ENCODE peak calls at places on chromosomes 13 and 19, in eight cellular contexts. F is T-helper 9 cell; E is stimulated activated CD8-positive, alpha-beta memory T cell treated with anti-CD3 and anti-CD28 coated beads, Interleukin-2, amount 100 ng/mL, for 1 hour; W is cerebellum; Z is effector memory CD4-positive, alpha-beta T cell; H is activated CD8-positive, alpha-beta memory T cell treated with anti-CD3 and anti-CD28 coated beads for 1 hour; S is M059J; T is C1 segment of cervical spinal cord. R is an unnamed sample.

GRCh38 chr19:20999731-21000352 is 20.6 kb upstream of the ZNF430 start:
- DNase-seq in F (peak), H (peak), S (peak), Z (peak), T (peak), E (peak), W (peak), R (peak)

GRCh38 chr19:35348909-35349611 is 1.4 kb downstream of the FFAR1 start:
- DNase-seq in F (no peak), T (no peak), W (no peak), H (no peak), E (no peak), Z (no peak), S (no peak), R (peak)

GRCh38 chr13:73777134-73777533 is 357.1 kb downstream of the KLF12 start:
- DNase-seq in S (no peak), H (no peak), T (no peak), F (no peak), E (no peak), W (no peak), Z (no peak), R (no peak)

GRCh38 chr13:20428666-20429644 is 96.7 kb downstream of the CRYL1 start:
- DNase-seq in W (no peak), T (no peak), S (peak), H (no peak), E (no peak), Z (no peak), F (no peak), R (no peak)

GRCh38 chr13:84121456-84121855 is 239.2 kb upstream of the SLITRK1 start:
- DNase-seq in T (no peak), H (no peak), W (no peak), S (no peak), E (no peak), Z (no peak), F (no peak), R (no peak)

GRCh38 chr13:46345400-46345799 is 41.7 kb downstream of the RUBCNL start:
- DNase-seq in T (no peak), S (no peak), E (no peak), H (no peak), F (no peak), Z (no peak), W (no peak), R (no peak)

GRCh38 chr13:72062566-72062965 is 195.6 kb upstream of the DACH1 start:
- DNase-seq in H (no peak), S (peak), W (no peak), F (no peak), E (no peak), Z (no peak), T (no peak), R (no peak)

GRCh38 chr19:29758863-29759262 is 43.8 kb upstream of the C19orf12 start:
- DNase-seq in F (no peak), Z (no peak), T (no peak), W (no peak), S (no peak), E (no peak), H (no peak), R (no peak)

GRCh38 chr19:29105629-29106352 is 107.2 kb downstream of the UQCRFS1 start:
- DNase-seq in H (no peak), E (no peak), Z (no peak), S (no peak), F (no peak), T (no peak), W (no peak), R (no peak)

GRCh38 chr13:112670118-112670517 is 19.7 kb upstream of the ATP11A start:
- DNase-seq in W (no peak), E (no peak), S (no peak), Z (no peak), F (no peak), T (no peak), H (no peak), R (no peak)

GRCh38 chr19:10289167-10289835 is 451 bp upstream of the ICAM5 start:
- DNase-seq in F (peak), S (peak), Z (peak), H (no peak), E (no peak), T (no peak), W (no peak), R (peak)

GRCh38 chr13:78709028-78709427 is 50.1 kb upstream of the OBI1 start:
- DNase-seq in Z (no peak), F (no peak), H (no peak), S (no peak), E (no peak), W (no peak), T (no peak), R (no peak)

GRCh38 chr19:51983361-51983760 is 3.3 kb downstream of the ZNF350 start:
- DNase-seq in S (no peak), F (no peak), E (no peak), Z (no peak), W (no peak), H (no peak), T (no peak), R (no peak)

GRCh38 chr13:51457086-51457485 is 4.2 kb upstream of the INTS6 start:
- DNase-seq in F (no peak), T (no peak), S (no peak), Z (no peak), W (no peak), H (no peak), E (no peak), R (no peak)

GRCh38 chr13:98479496-98480003 is 97.4 kb downstream of the STK24 start:
- DNase-seq in W (no peak), T (no peak), E (no peak), S (no peak), H (no peak), F (no peak), Z (no peak), R (no peak)

GRCh38 chr19:53389591-53390377 is 5.2 kb upstream of the ZNF765 start:
- DNase-seq in Z (no peak), T (peak), H (no peak), W (peak), E (no peak), F (no peak), S (no peak), R (no peak)

GRCh38 chr19:44889830-44890365 is 1.2 kb upstream of the TOMM40 start:
- DNase-seq in T (no peak), F (no peak), H (no peak), S (no peak), W (no peak), Z (no peak), E (no peak), R (no peak)

GRCh38 chr19:39408392-39409206 is 2.0 kb downstream of the ZFP36 start:
- DNase-seq in Z (peak), S (peak), H (no peak), F (peak), E (no peak), W (no peak), T (peak), R (no peak)

GRCh38 chr13:77337159-77337558 is 10.3 kb upstream of the MYCBP2 start:
- DNase-seq in W (no peak), Z (no peak), F (no peak), H (no peak), E (no peak), T (no peak), S (no peak), R (no peak)

GRCh38 chr19:45852145-45852750 is 10.7 kb downstream of the SYMPK start:
- DNase-seq in T (no peak), S (peak), H (no peak), W (no peak), F (no peak), E (no peak), Z (no peak), R (no peak)

GRCh38 chr19:3324405-3324856 is 42.0 kb upstream of the NFIC start:
- DNase-seq in H (peak), Z (peak), W (no peak), E (peak), F (peak), S (no peak), T (no peak), R (no peak)

GRCh38 chr13:31929031-31929770 is 102.4 kb upstream of the FRY start:
- DNase-seq in H (no peak), E (no peak), Z (no peak), F (no peak), S (no peak), T (no peak), W (no peak), R (no peak)